ENCODE peak calls at places on chromosome 7, in nine cellular contexts. E is sigmoid colon, L is GM23338, R is HCT116, C is SK-N-SH, I is prostate gland, S is spleen, G is K562, H is transverse colon. F is an unnamed sample.
A peak's percentile ranks its signal among the peaks of the same experiment; 100 is the strongest.

GRCh38 chr7:156984209-156984891 is 26.1 kb downstream of the MNX1 start:
- DNase-seq in G (no peak), E (no peak), L (no peak), I (no peak), S (no peak), C (peak; percentile 4), R (no peak), H (no peak), F (peak; percentile 72)

GRCh38 chr7:132815130-132815529 is 238.9 kb upstream of the PLXNA4 start:
- DNase-seq in S (no peak), E (no peak), L (no peak), C (no peak), H (no peak), G (no peak), R (no peak), I (no peak), F (no peak)

GRCh38 chr7:100493476-100494264 is 9.9 kb downstream of the NYAP1 start:
- DNase-seq in S (peak; percentile 89), E (no peak), R (no peak), C (peak; percentile 36), H (peak; percentile 61), L (peak; percentile 75), I (no peak), G (peak; percentile 65), F (no peak)

GRCh38 chr7:92781117-92781720 is 55.2 kb downstream of the CDK6 start:
- DNase-seq in L (no peak), G (no peak), E (no peak), I (no peak), S (no peak), H (no peak), C (peak; percentile 54), R (no peak), F (no peak)

GRCh38 chr7:98760201-98760651 is 109.6 kb downstream of the TMEM130 start:
- DNase-seq in G (no peak), C (no peak), S (no peak), I (no peak), E (no peak), R (no peak), H (no peak), L (no peak), F (no peak)

GRCh38 chr7:492714-493065 is 27.0 kb downstream of the PDGFA start:
- DNase-seq in G (no peak), R (no peak), L (no peak), S (peak; percentile 47), C (no peak), E (peak; percentile 58), I (no peak), H (no peak), F (no peak)

GRCh38 chr7:127682140-127682539 is 30.1 kb downstream of the SND1 start:
- DNase-seq in C (no peak), L (no peak), R (no peak), I (no peak), S (no peak), E (no peak), H (no peak), G (no peak), F (no peak)

GRCh38 chr7:11298220-11298619 is 324.5 kb downstream of the PHF14 start:
- DNase-seq in L (peak; percentile 19), E (no peak), R (no peak), G (no peak), C (no peak), I (no peak), S (no peak), H (no peak), F (no peak)

GRCh38 chr7:24975647-24976260 is 4.2 kb downstream of the OSBPL3 start:
- DNase-seq in E (no peak), R (no peak), G (no peak), S (no peak), L (no peak), H (no peak), I (no peak), C (no peak), F (no peak)

GRCh38 chr7:140640060-140640611 is 477 bp downstream of the DENND2A start:
- DNase-seq in L (peak; percentile 74), R (no peak), I (no peak), S (peak; percentile 82), H (peak; percentile 38), E (peak; percentile 80), G (no peak), C (peak; percentile 91), F (no peak)

GRCh38 chr7:99106869-99107268 is 37.0 kb downstream of the SMURF1 start:
- DNase-seq in C (no peak), G (no peak), R (no peak), I (no peak), S (no peak), H (no peak), L (no peak), E (no peak), F (no peak)

GRCh38 chr7:11343818-11344413 is 370.2 kb downstream of the PHF14 start:
- DNase-seq in H (no peak), C (peak; percentile 22), G (peak; percentile 40), I (peak; percentile 5), L (peak; percentile 76), R (peak; percentile 22), S (no peak), E (no peak), F (no peak)

GRCh38 chr7:39130740-39131538 is 153.2 kb downstream of the POU6F2 start:
- DNase-seq in G (no peak), R (no peak), I (no peak), E (no peak), H (no peak), S (no peak), L (peak; percentile 22), C (no peak), F (no peak)

GRCh38 chr7:21883069-21883468 is 62.6 kb downstream of the CDCA7L start:
- DNase-seq in E (no peak), C (no peak), R (no peak), H (no peak), L (no peak), S (no peak), G (no peak), I (no peak), F (no peak)

GRCh38 chr7:158740657-158741293 is 36.2 kb upstream of the NCAPG2 start:
- DNase-seq in H (no peak), L (no peak), R (no peak), E (peak; percentile 89), I (peak; percentile 56), G (peak; percentile 68), S (no peak), C (no peak), F (no peak)

GRCh38 chr7:56009695-56010094 is 41.5 kb downstream of the PSPH start:
- DNase-seq in C (no peak), S (no peak), I (peak; percentile 88), E (no peak), G (no peak), L (no peak), R (no peak), H (peak; percentile 47), F (no peak)
- TF ChIP-seq POLR2AphosphoS5 in C (no peak), S (no peak), I (peak; percentile 90), E (no peak), G (no peak), L (peak; percentile 41), R (peak; percentile 30), H (no peak), F (peak; percentile 34)

GRCh38 chr7:112266595-112267270 is 60.2 kb downstream of the ZNF277 start:
- DNase-seq in G (no peak), R (no peak), E (no peak), H (no peak), L (no peak), I (no peak), S (no peak), C (no peak), F (no peak)

GRCh38 chr7:112262804-112263203 is 56.3 kb downstream of the ZNF277 start:
- DNase-seq in I (no peak), L (no peak), G (no peak), S (no peak), R (no peak), C (no peak), H (no peak), E (no peak), F (no peak)

GRCh38 chr7:112260941-112261340 is 54.4 kb downstream of the ZNF277 start:
- DNase-seq in G (no peak), I (no peak), S (no peak), C (no peak), E (no peak), H (no peak), R (no peak), L (no peak), F (no peak)

GRCh38 chr7:112266141-112266540 is 59.6 kb downstream of the ZNF277 start:
- DNase-seq in I (no peak), E (no peak), R (no peak), G (no peak), H (no peak), C (no peak), L (no peak), S (no peak), F (no peak)

GRCh38 chr7:112263519-112263918 is 57.0 kb downstream of the ZNF277 start:
- DNase-seq in E (no peak), I (no peak), G (no peak), S (no peak), C (no peak), H (no peak), L (no peak), R (no peak), F (no peak)
- H3K4me1 ChIP-seq in E (peaks cover 21% of the 10 kb centered on the region), I (peaks cover 11% of the 10 kb centered on the region), G (no peaks in the 10 kb centered on the region), S (peaks cover 4% of the 10 kb centered on the region), C (peaks cover 3% of the 10 kb centered on the region), H (no peaks in the 10 kb centered on the region), L (peaks cover 66% of the 10 kb centered on the region), R (no peaks in the 10 kb centered on the region), F (peaks cover 36% of the 10 kb centered on the region)

GRCh38 chr7:70098133-70098561 is 499.9 kb downstream of the AUTS2 start:
- DNase-seq in E (no peak), C (no peak), R (no peak), G (no peak), S (no peak), I (no peak), L (no peak), H (no peak), F (no peak)
- H3K27ac ChIP-seq in E (no peak overlapping the region), C (no peak overlapping the region), R (no peak overlapping the region), G (no peak overlapping the region), S (no peak overlapping the region), I (no peak overlapping the region), L (no peak overlapping the region), H (no peak overlapping the region), F (no peak overlapping the region)

GRCh38 chr7:2629740-2630681 is 1.8 kb upstream of the TTYH3 start:
- DNase-seq in E (peak; percentile 66), C (no peak), L (no peak), H (peak; percentile 83), S (no peak), G (no peak), R (no peak), I (peak; percentile 83), F (no peak)
- TF ChIP-seq POLR2AphosphoS5 in E (no peak), C (no peak), L (no peak), H (peak; percentile 63), S (peak; percentile 62), G (no peak), R (no peak), I (peak; percentile 78), F (no peak)

DNA sequence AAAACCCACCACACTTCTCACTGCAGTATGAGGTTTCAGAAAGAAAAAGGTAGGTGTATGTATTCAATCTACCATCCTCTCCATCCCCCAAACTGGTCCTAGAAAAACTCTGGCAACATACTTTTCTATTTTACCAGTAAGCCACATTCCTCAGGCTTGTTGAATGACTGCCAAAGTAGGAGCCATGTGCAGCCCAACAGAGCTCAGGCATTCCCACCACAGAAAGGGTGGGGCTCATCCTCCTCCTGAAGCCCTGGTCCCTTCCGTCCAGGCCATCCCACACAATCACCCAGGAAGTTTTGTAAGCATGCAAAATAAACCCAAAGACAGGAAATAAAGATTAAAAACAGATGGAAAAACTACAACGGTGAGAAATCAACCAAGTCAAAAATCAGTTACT is 57.2 kb downstream of the MAD1L1 start:
- DNase-seq in H (no peak), I (no peak), S (no peak), L (peak; percentile 33), C (peak; percentile 81), E (no peak), G (no peak), R (no peak), F (no peak)
- H3K4me1 ChIP-seq in H (peaks cover 11% of the 10 kb centered on the region), I (peaks cover 9% of the 10 kb centered on the region), S (no peaks in the 10 kb centered on the region), L (no peaks in the 10 kb centered on the region), C (peaks cover 29% of the 10 kb centered on the region), E (peaks cover 46% of the 10 kb centered on the region), G (peaks cover 13% of the 10 kb centered on the region), R (peaks cover 16% of the 10 kb centered on the region), F (peaks cover 14% of the 10 kb centered on the region)